ENCODE peak calls at places on chromosomes 6 and 20, in five cellular contexts. Q is fibroblast of lung, O is lower lobe of right lung, J is lung, E is suprapubic skin. Z is an unnamed sample. For H3K27me3, the result is how much of the 10 kb centered on the place peaks cover.

GRCh38 chr20:21513881-21514540 is at the start of gene NKX2-2:
- DNase-seq in O (no peak), J (no peak), E (no peak), Q (no peak), Z (no peak)

GRCh38 chr6:135289816-135290215 is 108.7 kb downstream of the MYB start:
- DNase-seq in E (no peak), O (no peak), Q (no peak), J (no peak), Z (no peak)

GRCh38 chr6:150134280-150134920 is 8.4 kb upstream of the PPP1R14C start:
- DNase-seq in Q (no peak), O (no peak), J (peak), E (no peak), Z (no peak)

GRCh38 chr20:48631114-48632016 is 196.4 kb downstream of the PREX1 start:
- DNase-seq in O (no peak), E (no peak), J (no peak), Q (peak), Z (no peak)

GRCh38 chr20:18197382-18198070 is 59.9 kb downstream of the KAT14 start:
- DNase-seq in J (no peak), Q (no peak), O (no peak), E (no peak), Z (no peak)

GRCh38 chr6:156963712-156964700 is 186.8 kb downstream of the ARID1B start:
- DNase-seq in O (no peak), J (no peak), Q (peak), E (no peak), Z (peak)

GRCh38 chr6:13454286-13455221 is 32.8 kb downstream of the GFOD1 start:
- DNase-seq in Q (peak), O (peak), E (no peak), J (peak), Z (no peak)

GRCh38 chr6:13229205-13230085 is 98.9 kb downstream of the TBC1D7 start:
- DNase-seq in O (no peak), J (no peak), E (no peak), Q (no peak), Z (peak)

GRCh38 chr20:60201198-60201597 is 243.0 kb downstream of the CDH26 start:
- DNase-seq in E (no peak), Q (no peak), J (no peak), O (no peak), Z (peak)

GRCh38 chr6:24460966-24461365 is 28.4 kb downstream of the GPLD1 start:
- DNase-seq in O (no peak), E (no peak), J (no peak), Q (no peak), Z (no peak)

GRCh38 chr6:170522565-170523183 is 30.4 kb downstream of the PSMB1 start:
- DNase-seq in E (no peak), Q (peak), J (no peak), O (no peak), Z (no peak)

GRCh38 chr20:49586967-49587587 is 19.1 kb upstream of the PTGIS start:
- DNase-seq in O (no peak), E (no peak), Q (peak), J (no peak), Z (no peak)

GRCh38 chr6:43465978-43466377 is 10.6 kb upstream of the DLK2 start:
- DNase-seq in O (no peak), Q (no peak), E (no peak), J (no peak), Z (no peak)

GRCh38 chr20:14264869-14265268 is 72.5 kb downstream of the FLRT3 start:
- DNase-seq in O (no peak), E (no peak), J (no peak), Q (peak), Z (peak)

GRCh38 chr6:42131531-42131930 is 10.9 kb downstream of the C6orf132 start:
- DNase-seq in J (no peak), Q (peak), E (no peak), O (no peak), Z (no peak)

GRCh38 chr6:21995318-21995717 is 301.5 kb downstream of the PRL start:
- DNase-seq in J (no peak), Q (no peak), O (no peak), E (no peak), Z (no peak)

GRCh38 chr20:3203315-3204123 is 963 bp downstream of the DDRGK1 start:
- DNase-seq in O (no peak), Q (no peak), J (peak), E (no peak), Z (peak)

GRCh38 chr6:70706491-70707123 is 38.9 kb downstream of the SMAP1 start:
- DNase-seq in E (no peak), J (no peak), O (no peak), Q (peak), Z (peak)

GRCh38 chr6:73062121-73062520 is 163.2 kb downstream of the KHDC1L start:
- DNase-seq in E (no peak), Q (peak), J (no peak), O (no peak), Z (no peak)

GRCh38 chr6:30793521-30794194 is 49.3 kb upstream of the IER3 start:
- DNase-seq in Q (peak), E (no peak), O (no peak), J (no peak), Z (peak)

GRCh38 chr20:44720994-44721784 is 6.0 kb downstream of the CCN5 start:
- DNase-seq in Q (peak), E (no peak), J (peak), O (peak), Z (no peak)

GRCh38 chr6:101730954-101731353 is 337.4 kb downstream of the GRIK2 start:
- DNase-seq in E (no peak), J (no peak), Q (peak), O (no peak), Z (no peak)

GRCh38 chr6:4941782-4942672 is 61.8 kb downstream of the RPP40 start:
- DNase-seq in O (no peak), J (peak), Q (peak), E (no peak), Z (peak)

GRCh38 chr6:165086746-165087145 is 222.7 kb downstream of the C6orf118 start:
- DNase-seq in J (no peak), O (no peak), E (no peak), Q (no peak), Z (no peak)

GRCh38 chr6:139882234-139882633 is 507.8 kb upstream of the CITED2 start:
- DNase-seq in E (no peak), J (no peak), Q (peak), O (no peak), Z (peak)

GRCh38 chr6:139881728-139882211 is 507.3 kb upstream of the CITED2 start:
- DNase-seq in E (no peak), J (no peak), Q (peak), O (no peak), Z (peak)

GRCh38 chr6:139882977-139883728 is 508.7 kb upstream of the CITED2 start:
- DNase-seq in Q (peak), J (no peak), E (no peak), O (no peak), Z (peak)

GRCh38 chr6:139881251-139881650 is 506.8 kb upstream of the CITED2 start:
- DNase-seq in J (no peak), E (no peak), Q (no peak), O (no peak), Z (no peak)

GRCh38 chr6:139883776-139884175 is 509.3 kb upstream of the CITED2 start:
- DNase-seq in Q (no peak), J (no peak), E (no peak), O (no peak), Z (no peak)
- H3K27ac ChIP-seq in Q (no peak), J (no peak), E (no peak), O (peak), Z (peak)

DNA sequence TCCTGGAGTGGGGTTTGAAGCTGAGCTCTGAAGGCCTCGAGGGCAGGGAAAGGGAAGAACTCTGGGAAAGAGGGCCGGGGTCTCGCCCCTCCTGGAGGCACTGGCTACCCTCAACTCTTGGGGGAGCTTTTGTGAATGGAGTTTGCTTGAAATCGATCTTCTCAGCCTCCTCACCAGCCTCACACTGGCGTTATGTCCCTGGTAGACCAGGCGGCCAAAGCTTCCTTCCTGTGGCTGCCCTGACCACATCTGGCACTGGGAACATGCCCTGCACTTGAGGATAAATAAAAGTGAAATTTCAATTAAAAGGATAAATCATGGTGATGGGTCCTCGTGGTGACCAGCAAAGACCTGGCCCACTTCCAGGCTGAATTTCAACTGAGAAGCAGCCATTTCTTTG is 234.7 kb downstream of the TAF4 start:
- DNase-seq in J (no peak), E (no peak), Q (no peak), O (peak), Z (no peak)
- H3K27me3 ChIP-seq in J (under half), E (under half), Q (under half), O (under half), Z (half or more)

GRCh38 chr6:34468378-34468892 is 2.6 kb downstream of the PACSIN1 start:
- DNase-seq in J (no peak), Q (no peak), O (no peak), E (no peak), Z (peak)
- H3K27ac ChIP-seq in J (no peak), Q (no peak), O (no peak), E (no peak), Z (no peak)

GRCh38 chr6:35782424-35782823 is 1.6 kb downstream of the CLPSL1 start:
- DNase-seq in Q (no peak), J (no peak), E (no peak), O (no peak), Z (no peak)
- H3K27me3 ChIP-seq in Q (under half), J (under half), E (under half), O (under half), Z (under half)

GRCh38 chr6:39834278-39834677 is 42.1 kb downstream of the DAAM2 start:
- DNase-seq in E (no peak), O (no peak), Q (no peak), J (no peak), Z (no peak)
- H3K27ac ChIP-seq in E (no peak), O (no peak), Q (no peak), J (no peak), Z (no peak)